ENCODE peak calls at places on chromosomes 3 and 15, in nine cellular contexts. K is adrenal gland, E is HCEC 1CT, Y is T47D, F is MM.1S, M is T-helper 1 cell, X is ACHN, R is fibroblast of pulmonary artery, H is GDM1. S is an unnamed sample.

GRCh38 chr15:100043069-100043641 is 298.6 kb downstream of the ADAMTS17 start:
- DNase-seq in X (peak), F (no peak), E (peak), K (peak), R (peak), H (no peak), M (no peak), Y (no peak), S (peak)

GRCh38 chr3:8319935-8320634 is 181.5 kb upstream of the LMCD1 start:
- DNase-seq in X (peak), R (peak), M (no peak), K (no peak), E (peak), F (no peak), H (no peak), Y (no peak), S (no peak)

GRCh38 chr3:66353530-66353929 is 132.7 kb downstream of the SLC25A26 start:
- DNase-seq in K (no peak), E (peak), F (no peak), R (peak), X (no peak), M (no peak), H (no peak), Y (no peak), S (peak)

GRCh38 chr3:53166781-53167291 is 5.8 kb downstream of the PRKCD start:
- DNase-seq in M (no peak), F (no peak), E (peak), R (peak), H (no peak), K (peak), X (peak), Y (no peak), S (no peak)

GRCh38 chr3:123536153-123536895 is 48.5 kb downstream of the HACD2 start:
- DNase-seq in H (no peak), R (no peak), F (no peak), X (no peak), M (no peak), E (no peak), K (no peak), Y (no peak), S (no peak)

GRCh38 chr15:64599716-64600115 is 139.3 kb downstream of the ZNF609 start:
- DNase-seq in X (no peak), M (no peak), E (no peak), Y (no peak), R (peak), F (no peak), H (no peak), K (no peak), S (no peak)

GRCh38 chr3:153029350-153029749 is 132.7 kb upstream of the RAP2B start:
- DNase-seq in H (no peak), X (no peak), K (no peak), M (no peak), F (no peak), Y (no peak), E (peak), R (peak), S (peak)

GRCh38 chr3:118938183-118938961 is 96.3 kb downstream of the IGSF11 start:
- DNase-seq in E (no peak), M (no peak), K (no peak), Y (no peak), H (no peak), R (peak), F (no peak), X (no peak), S (peak)

GRCh38 chr3:31312400-31312799 is 220.3 kb upstream of the STT3B start:
- DNase-seq in H (no peak), Y (no peak), K (no peak), M (no peak), E (no peak), F (no peak), X (no peak), R (peak), S (no peak)

GRCh38 chr15:62877276-62877857 is 165.2 kb upstream of the TPM1 start:
- DNase-seq in H (no peak), K (no peak), Y (no peak), R (no peak), F (no peak), E (no peak), X (no peak), M (no peak), S (no peak)

GRCh38 chr15:25247418-25248030 is 191.3 kb downstream of the UBE3A start:
- DNase-seq in X (no peak), R (no peak), K (no peak), H (no peak), M (no peak), E (no peak), F (no peak), Y (no peak), S (no peak)

GRCh38 chr3:54042259-54042823 is 80.0 kb upstream of the CACNA2D3 start:
- DNase-seq in E (no peak), K (no peak), F (no peak), H (no peak), M (no peak), X (no peak), R (no peak), Y (no peak), S (peak)

GRCh38 chr3:188266581-188267274 is 112.8 kb downstream of the LPP start:
- DNase-seq in F (no peak), H (no peak), M (no peak), K (no peak), E (peak), X (peak), Y (no peak), R (peak), S (peak)

GRCh38 chr3:25547103-25547502 is 117.6 kb downstream of the TOP2B start:
- DNase-seq in X (no peak), H (no peak), Y (no peak), K (no peak), F (no peak), R (no peak), M (no peak), E (no peak), S (no peak)

GRCh38 chr3:37816271-37816670 is 45.4 kb upstream of the CTDSPL start:
- DNase-seq in R (peak), H (no peak), M (no peak), E (no peak), X (no peak), F (no peak), Y (no peak), K (no peak), S (no peak)

GRCh38 chr15:52784799-52785671 is 5.1 kb downstream of the ONECUT1 start:
- DNase-seq in H (no peak), M (no peak), F (no peak), K (no peak), E (no peak), X (no peak), R (no peak), Y (no peak), S (no peak)

GRCh38 chr3:78804251-78805037 is 963.4 kb downstream of the ROBO1 start:
- DNase-seq in Y (no peak), R (peak), K (peak), E (peak), H (no peak), F (no peak), X (no peak), M (no peak), S (peak)

GRCh38 chr15:57398336-57398735 is 22.0 kb downstream of the CGNL1 start:
- DNase-seq in Y (no peak), R (no peak), E (no peak), F (no peak), K (no peak), X (no peak), M (no peak), H (no peak), S (no peak)

GRCh38 chr3:51709675-51710074 is 2.8 kb downstream of the GRM2 start:
- DNase-seq in M (no peak), F (no peak), H (no peak), E (no peak), X (no peak), K (no peak), R (no peak), Y (no peak), S (no peak)

GRCh38 chr3:73508330-73508954 is 116.3 kb downstream of the PDZRN3 start:
- DNase-seq in X (peak), E (peak), M (peak), R (peak), Y (peak), K (peak), H (no peak), F (peak), S (peak)

GRCh38 chr3:182323126-182323727 is 470.1 kb upstream of the ATP11B start:
- DNase-seq in Y (no peak), M (no peak), E (no peak), K (no peak), H (no peak), R (no peak), X (no peak), F (no peak), S (no peak)

GRCh38 chr3:28667646-28668376 is 319.2 kb upstream of the AZI2 start:
- DNase-seq in R (peak), Y (peak), X (peak), F (peak), M (peak), K (peak), E (peak), H (peak), S (peak)

GRCh38 chr3:127101411-127102067 is 91.4 kb upstream of the PRR23E start:
- DNase-seq in H (no peak), E (no peak), X (no peak), F (no peak), M (no peak), K (no peak), Y (no peak), R (no peak), S (no peak)

GRCh38 chr15:67120839-67121540 is 55.6 kb downstream of the SMAD3 start:
- DNase-seq in Y (no peak), F (no peak), H (no peak), K (peak), M (peak), E (peak), R (peak), X (peak), S (peak)

GRCh38 chr3:71641669-71642068 is 58.1 kb upstream of the FOXP1 start:
- DNase-seq in F (no peak), E (no peak), M (no peak), X (peak), R (no peak), K (no peak), Y (no peak), H (no peak), S (peak)

GRCh38 chr3:183954875-183955274 is 62.8 kb downstream of the ABCC5 start:
- DNase-seq in M (no peak), H (no peak), K (no peak), E (no peak), X (no peak), Y (no peak), R (no peak), F (no peak), S (no peak)

GRCh38 chr15:35159170-35159569 is 74.1 kb upstream of the NANOGP8 start:
- DNase-seq in F (no peak), Y (no peak), E (no peak), H (no peak), K (no peak), M (no peak), R (no peak), X (no peak), S (no peak)

GRCh38 chr3:44932986-44933944 is 42.7 kb downstream of the ZDHHC3 start:
- DNase-seq in F (no peak), E (no peak), K (no peak), M (no peak), H (no peak), R (no peak), Y (no peak), X (no peak), S (no peak)

GRCh38 chr3:178483704-178484103 is 52.5 kb upstream of the KCNMB2 start:
- DNase-seq in R (peak), H (no peak), M (no peak), F (no peak), E (peak), X (no peak), K (no peak), Y (no peak), S (no peak)

GRCh38 chr3:30227571-30228301 is 378.7 kb upstream of the TGFBR2 start:
- DNase-seq in M (no peak), E (peak), Y (no peak), K (no peak), X (no peak), H (no peak), F (no peak), R (peak), S (no peak)

GRCh38 chr3:134341391-134341790 is 32.9 kb downstream of the AMOTL2 start:
- DNase-seq in X (no peak), M (no peak), H (no peak), R (no peak), Y (no peak), F (no peak), E (no peak), K (no peak), S (no peak)

GRCh38 chr15:79186616-79187015 is 95.9 kb upstream of the ANKRD34C start:
- DNase-seq in F (no peak), Y (no peak), R (no peak), K (no peak), E (no peak), H (no peak), M (no peak), X (no peak), S (no peak)

GRCh38 chr15:99956820-99957641 is 223.8 kb upstream of the LYSMD4 start:
- DNase-seq in H (no peak), R (no peak), X (no peak), M (no peak), E (no peak), K (no peak), Y (no peak), F (no peak), S (no peak)

GRCh38 chr3:115348391-115348790 is 201.3 kb upstream of the ZBTB20 start:
- DNase-seq in H (no peak), F (no peak), M (no peak), R (no peak), Y (no peak), E (no peak), X (no peak), K (no peak), S (no peak)

GRCh38 chr3:186700267-186700666 is 16.9 kb upstream of the KNG1 start:
- DNase-seq in X (no peak), H (no peak), R (peak), K (no peak), Y (no peak), E (no peak), F (no peak), M (no peak), S (no peak)

GRCh38 chr3:157190242-157190876 is 30.4 kb upstream of the CCNL1 start:
- DNase-seq in Y (no peak), M (no peak), H (no peak), R (no peak), F (peak), X (no peak), E (peak), K (no peak), S (no peak)